ENCODE peak calls at places on chromosomes 16 and 17, in seven cellular contexts. L is cardiac muscle cell, Z is suprapubic skin, R is neuronal stem cell, N is esophagus squamous epithelium, D is GM23248, Q is right cardiac atrium. J is an unnamed sample.
A peak's percentile ranks its signal among the peaks of the same experiment; 100 is the strongest.

GRCh38 chr17:77194179-77194578 is 53.4 kb downstream of the SEC14L1 start:
- DNase-seq in L (no peak), Z (no peak), R (no peak), N (no peak), D (no peak), Q (no peak), J (no peak)

GRCh38 chr16:71338193-71338592 is 20.3 kb upstream of the CALB2 start:
- DNase-seq in L (no peak), Z (no peak), R (no peak), N (no peak), D (no peak), Q (no peak), J (peak; percentile 22)

GRCh38 chr17:33816842-33817241 is 438.2 kb upstream of the CCL2 start:
- DNase-seq in L (no peak), Z (no peak), R (no peak), N (no peak), D (no peak), Q (no peak), J (no peak)

GRCh38 chr16:47109361-47109760 is 34.4 kb downstream of the NETO2 start:
- DNase-seq in L (no peak), Z (no peak), R (no peak), N (no peak), D (no peak), Q (no peak), J (no peak)

GRCh38 chr16:15518412-15519351 is 84.3 kb downstream of the BMERB1 start:
- DNase-seq in L (peak; percentile 93), Z (no peak), R (no peak), N (no peak), D (peak; percentile 72), Q (peak; percentile 87), J (no peak)

GRCh38 chr16:75340715-75341500 is 89.5 kb upstream of the BCAR1 start:
- DNase-seq in L (peak; percentile 44), Z (no peak), R (no peak), N (no peak), D (peak; percentile 59), Q (no peak), J (no peak)

GRCh38 chr16:2611499-2611862 is 70.8 kb upstream of the KCTD5 start:
- DNase-seq in L (no peak), Z (no peak), R (no peak), N (no peak), D (no peak), Q (peak; percentile 10), J (no peak)

GRCh38 chr17:7229504-7229903 is 4.8 kb downstream of the DVL2 start:
- DNase-seq in L (no peak), Z (no peak), R (no peak), N (no peak), D (no peak), Q (peak; percentile 34), J (no peak)

GRCh38 chr16:57141822-57142631 is 43.8 kb downstream of the PSME3IP1 start:
- DNase-seq in L (no peak), Z (no peak), R (no peak), N (no peak), D (no peak), Q (peak; percentile 27), J (no peak)

GRCh38 chr17:40315206-40315605 is 6.2 kb downstream of the RARA start:
- DNase-seq in L (no peak), Z (peak; percentile 20), R (no peak), N (no peak), D (no peak), Q (no peak), J (no peak)

GRCh38 chr16:75238132-75238852 is 13.1 kb downstream of the BCAR1 start:
- DNase-seq in L (peak; percentile 92), Z (no peak), R (no peak), N (no peak), D (peak; percentile 98), Q (peak; percentile 91), J (no peak)

GRCh38 chr17:48483471-48484131 is 47.2 kb downstream of the HOXB1 start:
- DNase-seq in L (peak; percentile 94), Z (no peak), R (no peak), N (no peak), D (peak; percentile 98), Q (no peak), J (no peak)

GRCh38 chr16:8953064-8953463 is 10.6 kb downstream of the USP7 start:
- DNase-seq in L (no peak), Z (no peak), R (no peak), N (no peak), D (no peak), Q (no peak), J (no peak)

GRCh38 chr16:50642349-50642748 is 38.8 kb downstream of the SNX20 start:
- DNase-seq in L (no peak), Z (no peak), R (no peak), N (no peak), D (no peak), Q (no peak), J (no peak)

GRCh38 chr17:78528541-78528940 is 48.7 kb downstream of the DNAH17 start:
- DNase-seq in L (no peak), Z (no peak), R (no peak), N (no peak), D (no peak), Q (peak; percentile 46), J (no peak)

GRCh38 chr17:4949321-4950074 is 1.2 kb upstream of the PFN1 start:
- DNase-seq in L (peak; percentile 73), Z (no peak), R (peak; percentile 87), N (peak; percentile 46), D (peak; percentile 80), Q (peak; percentile 88), J (no peak)

DNA sequence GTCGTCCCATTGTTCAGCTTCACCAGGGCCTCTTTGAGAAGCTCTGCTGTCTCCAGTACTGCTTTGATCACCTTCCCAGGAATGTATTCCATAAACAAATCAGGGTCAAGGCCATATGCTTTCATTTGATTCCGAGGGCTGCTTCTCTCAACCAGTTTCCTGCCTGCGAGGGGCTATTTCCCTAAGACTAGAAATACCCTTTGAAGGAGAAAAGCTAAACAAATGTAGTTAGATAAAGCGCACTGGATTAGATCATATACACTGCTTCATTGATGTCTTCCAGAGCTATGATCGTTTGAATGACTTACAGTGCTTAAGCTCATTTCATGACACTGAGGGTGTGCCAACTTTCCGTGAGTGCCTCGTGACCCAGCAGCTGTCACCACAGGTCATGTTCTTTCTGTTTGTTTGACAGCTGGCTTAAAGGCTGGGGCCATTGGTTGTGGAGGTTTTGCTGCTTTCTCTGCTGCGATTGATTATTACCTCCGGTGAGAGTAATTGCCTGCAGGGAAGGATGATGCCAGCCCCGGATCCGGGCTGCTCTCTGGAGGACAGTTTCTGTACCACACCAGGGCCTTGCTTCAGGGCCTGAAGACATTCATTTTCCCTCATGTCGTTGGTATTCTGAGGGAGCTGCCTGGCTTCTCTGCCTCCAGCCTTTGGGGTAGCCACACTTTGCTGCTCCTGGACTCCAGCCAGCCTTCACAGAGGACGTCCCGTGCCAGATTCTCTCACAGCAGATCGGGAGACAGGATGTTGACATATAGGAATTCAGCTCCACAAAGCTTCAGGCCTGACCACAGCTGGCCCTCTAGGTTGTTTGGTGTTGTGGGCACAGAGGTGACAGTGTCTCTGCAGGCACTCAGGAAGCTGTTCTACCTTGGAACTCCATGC is 3.9 kb downstream of the TIMM22 start:
- DNase-seq in L (peak; percentile 82), Z (no peak), R (no peak), N (no peak), D (peak; percentile 51), Q (peak; percentile 79), J (no peak)
- H3K27ac ChIP-seq in L (peak overlapping the region; percentile 76), Z (peak overlapping the region; percentile 46), R (no peak overlapping the region), N (peak overlapping the region; percentile 43), D (peak overlapping the region; percentile 70), Q (peak overlapping the region; percentile 83), J (no peak overlapping the region)

DNA sequence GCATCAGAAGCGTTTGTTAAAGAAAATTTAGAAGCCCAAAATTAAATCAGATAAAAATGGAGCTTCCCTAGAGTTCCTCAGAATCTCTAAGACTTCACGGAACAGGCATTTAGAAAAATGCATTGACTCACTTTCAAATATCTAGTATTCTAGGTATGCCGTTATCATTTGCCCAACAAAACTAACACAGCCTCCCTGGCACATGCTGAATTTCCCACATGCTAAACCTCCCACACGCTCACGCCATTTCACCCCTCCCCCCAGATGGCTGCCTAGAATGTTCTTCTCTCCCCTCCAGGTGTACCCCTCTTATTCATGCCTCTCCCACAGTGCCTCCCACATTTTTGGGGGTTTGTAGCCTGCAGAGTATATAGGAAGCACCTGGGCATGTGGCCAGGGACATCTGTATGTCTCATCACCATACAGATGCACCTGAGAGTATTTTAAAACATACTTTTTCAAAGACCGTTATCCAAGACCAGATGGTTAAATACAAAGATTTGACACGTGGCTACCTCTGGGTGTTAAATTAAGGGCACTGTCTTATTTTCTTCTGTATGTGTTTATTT is 38.2 kb upstream of the ICAM2 start:
- DNase-seq in L (peak; percentile 61), Z (no peak), R (no peak), N (no peak), D (no peak), Q (no peak), J (no peak)
- H3K4me1 ChIP-seq in L (peaks cover 9% of the 10 kb centered on the region), Z (peaks cover 2% of the 10 kb centered on the region), R (no peaks in the 10 kb centered on the region), N (peaks cover 27% of the 10 kb centered on the region), D (no peaks in the 10 kb centered on the region), Q (no peaks in the 10 kb centered on the region), J (peaks cover 4% of the 10 kb centered on the region)

DNA sequence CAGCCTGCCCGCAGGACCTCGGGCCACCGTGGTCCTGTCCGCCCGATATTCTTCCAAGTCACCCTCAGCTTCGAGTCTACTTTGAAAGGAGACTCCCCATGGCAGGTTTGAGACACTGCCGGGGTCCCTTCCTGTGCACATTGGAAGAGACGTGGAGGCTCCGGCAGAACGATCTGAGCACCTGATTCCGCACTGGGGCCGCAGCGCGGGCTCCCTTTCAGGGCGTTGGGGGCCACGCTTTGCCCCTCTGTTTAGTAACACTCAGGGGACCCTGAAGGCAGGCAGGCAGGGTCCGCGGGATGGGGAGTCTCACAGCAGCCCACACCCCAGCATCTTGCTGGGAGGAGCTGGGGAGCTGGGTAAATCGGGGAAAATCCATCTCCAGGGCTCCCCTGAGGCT is 30.6 kb downstream of the SOX8 start:
- DNase-seq in L (no peak), Z (no peak), R (no peak), N (no peak), D (no peak), Q (peak; percentile 32), J (no peak)
- H3K27ac ChIP-seq in L (no peak overlapping the region), Z (no peak overlapping the region), R (no peak overlapping the region), N (no peak overlapping the region), D (no peak overlapping the region), Q (no peak overlapping the region), J (no peak overlapping the region)

GRCh38 chr17:28898261-28898955 is 875 bp upstream of the FLOT2 start:
- DNase-seq in L (no peak), Z (no peak), R (no peak), N (no peak), D (no peak), Q (no peak), J (no peak)

GRCh38 chr17:28896884-28897768 is at the start of gene FLOT2:
- DNase-seq in L (peak; percentile 67), Z (peak; percentile 91), R (peak; percentile 59), N (no peak), D (peak; percentile 76), Q (peak; percentile 86), J (no peak)

GRCh38 chr17:28897769-28898259 is 281 bp upstream of the FLOT2 start:
- DNase-seq in L (no peak), Z (no peak), R (peak; percentile 27), N (no peak), D (no peak), Q (no peak), J (no peak)

GRCh38 chr17:28895794-28896447 is 1.6 kb downstream of the FLOT2 start:
- DNase-seq in L (no peak), Z (no peak), R (no peak), N (no peak), D (no peak), Q (no peak), J (no peak)

DNA sequence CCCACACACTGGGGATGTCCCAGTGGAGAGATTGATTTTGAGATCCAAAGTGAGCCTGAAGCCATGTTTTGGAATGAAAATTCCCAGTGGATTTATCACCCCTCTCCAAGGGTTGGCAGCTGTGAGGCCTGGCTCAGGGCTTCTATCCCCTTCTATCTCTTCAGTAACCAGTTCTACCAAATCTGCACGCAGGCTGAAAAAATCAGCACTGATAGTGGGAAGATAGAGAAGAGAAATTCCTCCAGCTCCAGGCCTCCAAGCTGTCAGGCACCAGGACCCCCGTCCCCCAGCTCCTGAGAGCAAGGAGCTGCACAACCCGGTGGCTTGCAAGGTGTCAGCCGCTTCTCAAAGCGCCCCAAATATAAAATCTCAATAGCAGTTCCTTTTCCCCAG is 1.0 kb downstream of the FLOT2 start:
- DNase-seq in L (no peak), Z (no peak), R (no peak), N (no peak), D (peak; percentile 22), Q (no peak), J (no peak)
- H3K4me1 ChIP-seq in L (peaks cover 12% of the 10 kb centered on the region), Z (peaks cover 58% of the 10 kb centered on the region), R (peaks cover 16% of the 10 kb centered on the region), N (peaks cover 85% of the 10 kb centered on the region), D (peaks cover 14% of the 10 kb centered on the region), Q (peaks cover 12% of the 10 kb centered on the region), J (peaks cover 61% of the 10 kb centered on the region)